ENCODE peak calls at places on chromosomes 13 and 19, in six cellular contexts. H is AG04450, Z is thoracic aorta, E is lower leg skin, N is MCF 10A, T is breast epithelium. R is an unnamed sample.

GRCh38 chr19:58582985-58583384 is 9.8 kb upstream of the MZF1 start:
- DNase-seq in H (no peak), Z (no peak), E (no peak), N (no peak), T (no peak), R (no peak)

GRCh38 chr19:39676004-39676403 is 20.3 kb downstream of the LGALS16 start:
- DNase-seq in H (no peak), Z (no peak), E (no peak), N (no peak), T (no peak), R (peak)

GRCh38 chr19:35310331-35310730 is 18.4 kb downstream of the MAG start:
- DNase-seq in H (no peak), Z (no peak), E (no peak), N (no peak), T (no peak), R (no peak)

GRCh38 chr19:3968556-3969434 is 2.1 kb downstream of the DAPK3 start:
- DNase-seq in H (peak), Z (peak), E (peak), N (peak), T (peak), R (no peak)

GRCh38 chr13:28550721-28551497 is 56.0 kb upstream of the FLT1 start:
- DNase-seq in H (no peak), Z (no peak), E (no peak), N (no peak), T (no peak), R (no peak)

GRCh38 chr13:38686635-38687245 is at the start of gene FREM2:
- DNase-seq in H (no peak), Z (no peak), E (no peak), N (peak), T (peak), R (no peak)

GRCh38 chr13:24659239-24659638 is 21.0 kb upstream of the ATP12A start:
- DNase-seq in H (no peak), Z (no peak), E (peak), N (no peak), T (no peak), R (no peak)

GRCh38 chr19:38830039-38830733 is 1.4 kb downstream of the ECH1 start:
- DNase-seq in H (no peak), Z (no peak), E (no peak), N (peak), T (no peak), R (no peak)

GRCh38 chr19:11324079-11324661 is 15.3 kb downstream of the RAB3D start:
- DNase-seq in H (peak), Z (peak), E (peak), N (peak), T (peak), R (peak)

GRCh38 chr19:13033244-13033643 is 38.0 kb downstream of the NFIX start:
- DNase-seq in H (no peak), Z (no peak), E (no peak), N (no peak), T (no peak), R (no peak)

GRCh38 chr19:49425922-49426592 is 869 bp downstream of the GFY start:
- DNase-seq in H (no peak), Z (no peak), E (no peak), N (no peak), T (no peak), R (no peak)

GRCh38 chr19:3580156-3580955 is 4.9 kb upstream of the GIPC3 start:
- DNase-seq in H (peak), Z (no peak), E (no peak), N (peak), T (no peak), R (no peak)

GRCh38 chr13:110216403-110217041 is 90.4 kb downstream of the COL4A1 start:
- DNase-seq in H (no peak), Z (peak), E (no peak), N (no peak), T (no peak), R (no peak)

GRCh38 chr13:113668491-113668971 is 1.5 kb downstream of the GRK1 start:
- DNase-seq in H (no peak), Z (no peak), E (peak), N (no peak), T (no peak), R (no peak)

GRCh38 chr19:14433454-14434156 is 499 bp downstream of the PKN1 start:
- DNase-seq in H (no peak), Z (no peak), E (no peak), N (peak), T (no peak), R (no peak)
- TF ChIP-seq CTCF in H (no peak), Z (no peak), E (no peak), N (no peak), T (no peak), R (peak)

DNA sequence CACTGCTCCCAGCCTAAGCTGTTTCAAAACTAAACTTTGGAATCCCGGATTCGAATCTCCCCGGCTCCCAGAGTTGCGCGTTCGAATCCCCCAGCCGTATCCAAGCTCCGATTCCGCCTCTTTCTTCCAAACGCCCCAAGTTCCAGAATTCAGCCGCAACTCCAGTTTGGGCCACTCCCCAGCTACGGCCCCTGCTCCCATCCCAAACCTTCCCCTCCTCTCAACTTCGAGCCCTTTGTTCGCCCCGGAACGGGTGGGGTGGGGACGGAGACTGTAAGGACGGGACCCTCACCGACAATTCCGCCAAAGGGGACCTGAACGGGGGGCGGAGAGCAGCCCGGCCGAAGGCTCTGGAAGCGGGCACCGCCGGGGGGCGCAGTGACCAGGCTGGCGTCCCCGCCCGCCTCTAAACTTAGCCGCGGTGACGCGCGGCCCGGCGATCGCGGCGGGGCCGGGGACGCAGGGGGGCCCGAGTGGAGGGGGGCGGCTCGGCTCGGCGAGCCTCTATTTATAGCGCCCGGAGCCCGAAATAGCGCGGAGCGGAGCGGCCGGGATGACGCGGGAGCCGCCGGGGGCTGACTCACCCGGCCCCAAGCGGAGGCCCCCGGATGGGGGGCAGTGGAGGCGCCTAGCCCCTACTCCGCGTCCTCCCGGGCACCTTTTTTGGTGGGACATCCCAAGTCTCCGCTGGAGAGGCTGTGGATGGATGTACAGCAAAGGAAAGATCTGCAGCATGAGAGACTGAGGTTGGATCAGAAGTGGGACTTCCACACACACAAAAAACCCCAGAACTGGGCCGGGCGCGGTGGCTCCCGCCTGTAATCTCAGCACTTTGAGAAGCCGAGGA is 4.9 kb upstream of the ERCC1 start:
- DNase-seq in H (no peak), Z (no peak), E (no peak), N (no peak), T (no peak), R (no peak)
- TF ChIP-seq CTCF in H (peak), Z (peak), E (no peak), N (peak), T (no peak), R (peak)

GRCh38 chr13:22761709-22762108 is 419.1 kb upstream of the SGCG start:
- DNase-seq in H (no peak), Z (no peak), E (no peak), N (no peak), T (no peak), R (no peak)

GRCh38 chr13:22758245-22758644 is 422.5 kb upstream of the SGCG start:
- DNase-seq in H (no peak), Z (no peak), E (no peak), N (no peak), T (no peak), R (no peak)

GRCh38 chr13:22757530-22758120 is 423.2 kb upstream of the SGCG start:
- DNase-seq in H (no peak), Z (no peak), E (no peak), N (no peak), T (no peak), R (no peak)
- TF ChIP-seq CTCF in H (peak), Z (peak), E (no peak), N (peak), T (no peak), R (no peak)

DNA sequence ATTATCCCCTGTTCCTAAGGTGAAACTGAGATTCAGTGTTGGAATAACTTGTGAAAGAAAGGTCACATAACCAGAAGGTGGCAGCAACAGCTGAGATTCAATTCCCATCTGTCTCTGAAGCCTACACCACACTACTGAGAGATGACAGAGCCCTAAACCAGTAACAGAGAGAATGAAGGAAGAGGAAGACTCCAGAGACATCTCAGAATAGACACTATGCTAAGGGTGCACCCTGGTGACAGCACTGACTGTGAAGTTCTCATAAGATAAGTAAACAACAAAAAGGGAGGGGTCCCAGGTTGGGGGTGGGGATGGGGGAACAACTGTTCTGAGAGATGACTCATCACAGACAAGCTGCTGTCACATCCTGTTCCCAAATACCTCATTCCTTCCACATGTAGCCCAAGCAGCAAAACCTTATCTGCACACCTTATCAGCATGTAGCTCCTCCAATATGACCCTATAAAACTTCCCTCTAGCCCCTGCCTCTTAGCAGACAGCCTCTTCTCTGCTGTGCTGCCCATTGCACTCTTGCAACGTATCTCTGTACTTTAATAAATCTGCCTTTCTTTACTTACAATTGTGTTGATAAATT is 46.5 kb downstream of the UTP14C start:
- DNase-seq in H (no peak), Z (no peak), E (no peak), N (peak), T (no peak), R (peak)
- TF ChIP-seq CTCF in H (no peak), Z (no peak), E (no peak), N (no peak), T (no peak), R (no peak)

GRCh38 chr19:29678484-29679106 is 13.3 kb downstream of the PLEKHF1 start:
- DNase-seq in H (no peak), Z (no peak), E (no peak), N (no peak), T (peak), R (no peak)
- TF ChIP-seq CTCF in H (no peak), Z (no peak), E (no peak), N (no peak), T (no peak), R (no peak)

GRCh38 chr19:43934055-43934984 is 762 bp downstream of the ZNF45 start:
- DNase-seq in H (no peak), Z (no peak), E (no peak), N (peak), T (no peak), R (no peak)
- TF ChIP-seq CTCF in H (peak), Z (no peak), E (no peak), N (no peak), T (no peak), R (no peak)

GRCh38 chr13:104204177-104204576 is 1138.0 kb upstream of the SLC10A2 start:
- DNase-seq in H (no peak), Z (no peak), E (no peak), N (no peak), T (no peak), R (peak)
- TF ChIP-seq CTCF in H (no peak), Z (no peak), E (no peak), N (no peak), T (no peak), R (peak)

GRCh38 chr13:46679369-46680180 is 117.4 kb downstream of the ESD start:
- DNase-seq in H (no peak), Z (no peak), E (no peak), N (no peak), T (no peak), R (peak)
- TF ChIP-seq CTCF in H (peak), Z (no peak), E (no peak), N (no peak), T (no peak), R (peak)

GRCh38 chr19:7679017-7679720 is 1.5 kb upstream of the TRAPPC5 start:
- DNase-seq in H (no peak), Z (no peak), E (no peak), N (no peak), T (no peak), R (peak)

GRCh38 chr19:7679771-7680605 is 645 bp upstream of the TRAPPC5 start:
- DNase-seq in H (no peak), Z (no peak), E (no peak), N (no peak), T (no peak), R (no peak)

GRCh38 chr19:7682175-7682855 is 1.7 kb downstream of the TRAPPC5 start:
- DNase-seq in H (no peak), Z (no peak), E (no peak), N (no peak), T (no peak), R (no peak)

GRCh38 chr19:7680606-7681335 is at the start of gene TRAPPC5:
- DNase-seq in H (peak), Z (no peak), E (peak), N (peak), T (peak), R (peak)

DNA sequence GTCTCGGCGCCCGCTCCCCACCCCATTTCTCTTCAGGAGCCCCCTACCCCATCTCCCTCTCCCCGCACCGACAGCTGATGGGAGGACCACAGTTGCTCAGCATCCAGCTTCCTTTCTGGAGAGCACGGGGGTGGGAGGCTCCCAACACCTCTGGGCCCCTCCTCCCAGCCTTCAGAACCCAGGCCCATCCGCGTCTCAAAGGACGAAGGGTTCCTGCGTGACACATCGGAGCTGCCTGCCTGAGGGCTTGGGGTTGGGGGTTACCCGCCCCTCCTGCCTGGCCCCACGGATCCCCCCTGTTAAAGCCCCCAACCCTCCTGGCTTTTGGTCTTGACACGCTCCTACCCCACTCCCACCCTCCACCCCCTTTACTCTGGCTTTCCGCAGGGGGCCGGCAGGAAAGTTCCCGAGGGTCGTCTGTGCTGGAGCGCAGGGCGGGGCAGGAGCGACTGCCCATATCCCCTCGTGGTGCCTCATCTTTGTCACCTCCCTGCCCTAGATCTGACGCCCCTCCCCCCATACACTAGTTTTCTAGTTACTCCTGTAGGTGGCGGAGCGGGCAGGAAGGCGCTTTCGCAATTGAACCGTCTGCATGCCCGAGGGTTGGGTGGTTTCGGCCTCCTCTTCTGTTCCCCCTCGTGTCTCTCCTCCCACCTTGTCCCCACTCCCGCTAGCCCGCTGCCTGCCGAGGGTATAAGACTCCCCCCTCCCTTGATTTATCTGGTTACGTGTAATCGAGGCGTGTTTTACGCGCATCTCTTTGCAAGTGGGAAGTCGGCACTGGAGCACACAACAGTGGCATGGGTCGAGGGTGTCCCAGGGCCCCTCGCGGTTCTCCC is 922 bp downstream of the TRAPPC5 start:
- DNase-seq in H (peak), Z (peak), E (peak), N (peak), T (peak), R (peak)
- TF ChIP-seq CTCF in H (peak), Z (peak), E (no peak), N (peak), T (peak), R (peak)

R was measured in GM12865.